ENCODE peak calls at places on chromosomes 6 and 20, in eight cellular contexts. U is astrocyte of the spinal cord; A is NCI-H524; Q is NCI-H146; E is stimulated activated CD4-positive, alpha-beta T cell treated with anti-CD3 and anti-CD28 coated beads, Interleukin-1b, Interleukin-23, amount 100 ng/mL, for 48 hours; O is NCI-H82; B is PC-3; I is activated naive CD8-positive, alpha-beta T cell treated with anti-CD3 and anti-CD28 coated beads, Interleukin-2, amount 50 U/mL, for 24 hours. V is an unnamed sample.

GRCh38 chr6:28585335-28585734 is 59.7 kb downstream of the GPX5 start:
- DNase-seq in U (peak; percentile 28), A (no peak), Q (no peak), E (no peak), O (no peak), B (peak; percentile 76), I (no peak), V (no peak)

GRCh38 chr6:37056112-37056403 is 50.6 kb downstream of the FGD2 start:
- DNase-seq in U (no peak), A (no peak), Q (no peak), E (no peak), O (no peak), B (peak; percentile 43), I (no peak), V (no peak)

GRCh38 chr6:51213806-51214205 is 395.1 kb downstream of the TFAP2B start:
- DNase-seq in U (no peak), A (no peak), Q (no peak), E (no peak), O (peak; percentile 80), B (no peak), I (no peak), V (no peak)

GRCh38 chr6:136465766-136466303 is 84.4 kb downstream of the MAP7 start:
- DNase-seq in U (no peak), A (no peak), Q (no peak), E (no peak), O (no peak), B (peak; percentile 46), I (no peak), V (peak; percentile 8)

GRCh38 chr20:58685988-58686387 is 6.6 kb upstream of the NPEPL1 start:
- DNase-seq in U (no peak), A (no peak), Q (no peak), E (no peak), O (no peak), B (no peak), I (no peak), V (no peak)

GRCh38 chr6:21371676-21372161 is 221.8 kb upstream of the SOX4 start:
- DNase-seq in U (peak; percentile 57), A (no peak), Q (no peak), E (no peak), O (no peak), B (peak; percentile 57), I (no peak), V (no peak)

GRCh38 chr20:540391-541201 is 3.0 kb downstream of the CSNK2A1 start:
- DNase-seq in U (no peak), A (no peak), Q (no peak), E (no peak), O (no peak), B (no peak), I (no peak), V (no peak)

GRCh38 chr6:158024566-158025297 is 43.1 kb downstream of the SYNJ2 start:
- DNase-seq in U (no peak), A (no peak), Q (no peak), E (no peak), O (no peak), B (no peak), I (no peak), V (no peak)

GRCh38 chr6:33967266-33967767 is 163.5 kb upstream of the MLN start:
- DNase-seq in U (no peak), A (peak; percentile 65), Q (no peak), E (no peak), O (no peak), B (no peak), I (no peak), V (no peak)

GRCh38 chr6:2396856-2397640 is 151.6 kb upstream of the GMDS start:
- DNase-seq in U (peak; percentile 73), A (peak; percentile 87), Q (peak; percentile 3), E (no peak), O (no peak), B (no peak), I (no peak), V (no peak)